ENCODE peak calls at places on chromosomes 13 and 19, in five cellular contexts. U is cardiac fibroblast; W is NCI-H2029; Y is Right ventricle myocardium superior; Z is stimulated activated CD4-positive, alpha-beta T cell treated with anti-CD3 and anti-CD28 coated beads, Interleukin-2, amount 100 ng/mL, for 4 hours. X is an unnamed sample.

GRCh38 chr19:3293560-3293959 is 69.1 kb downstream of the CELF5 start:
- DNase-seq in U (no peak), W (no peak), Y (no peak), Z (no peak), X (no peak)

GRCh38 chr19:3275068-3275582 is 50.7 kb downstream of the CELF5 start:
- DNase-seq in U (no peak), W (no peak), Y (no peak), Z (peak; percentile 32), X (no peak)

GRCh38 chr19:7515091-7515470 is 822 bp upstream of the ZNF358 start:
- DNase-seq in U (peak; percentile 10), W (no peak), Y (peak; percentile 59), Z (no peak), X (no peak)

GRCh38 chr13:111480976-111481375 is 160.5 kb downstream of the TEX29 start:
- DNase-seq in U (no peak), W (peak; percentile 81), Y (no peak), Z (no peak), X (no peak)

GRCh38 chr19:3691726-3692125 is 8.5 kb downstream of the PIP5K1C start:
- DNase-seq in U (no peak), W (no peak), Y (peak; percentile 24), Z (no peak), X (no peak)

GRCh38 chr13:33186851-33187250 is 98.7 kb downstream of the STARD13 start:
- DNase-seq in U (peak; percentile 90), W (no peak), Y (no peak), Z (no peak), X (no peak)

GRCh38 chr13:73337511-73337910 is 278.7 kb downstream of the KLF5 start:
- DNase-seq in U (peak; percentile 17), W (no peak), Y (no peak), Z (no peak), X (no peak)

GRCh38 chr19:35905178-35905727 is 2.8 kb downstream of the TYROBP start:
- DNase-seq in U (no peak), W (no peak), Y (no peak), Z (no peak), X (no peak)

GRCh38 chr19:33796164-33797100 is at the start of gene KCTD15:
- DNase-seq in U (peak; percentile 58), W (peak; percentile 12), Y (peak; percentile 71), Z (no peak), X (no peak)

GRCh38 chr19:39546599-39546998 is 6.6 kb upstream of the EID2 start:
- DNase-seq in U (no peak), W (no peak), Y (no peak), Z (no peak), X (no peak)

GRCh38 chr13:24176351-24177101 is 16.0 kb downstream of the SPATA13 start:
- DNase-seq in U (no peak), W (no peak), Y (no peak), Z (no peak), X (no peak)

GRCh38 chr13:50074843-50075242 is 59.6 kb downstream of the KCNRG start:
- DNase-seq in U (peak; percentile 22), W (no peak), Y (no peak), Z (no peak), X (no peak)

GRCh38 chr13:30322428-30322827 is 15.1 kb upstream of the KATNAL1 start:
- DNase-seq in U (no peak), W (no peak), Y (no peak), Z (no peak), X (no peak)

X was measured in HFFc6.